ENCODE peak calls at places on chromosomes 12 and 14, in seven cellular contexts. One of them, this sample, is unnamed.

GRCh38 chr14:76419399-76419798 is 43.5 kb downstream of the ESRRB start:
- DNase-seq in neuronal stem cell: no peak
- DNase-seq in trophoblast cell: no peak
- DNase-seq in IMR-90: no peak
- DNase-seq in mesendoderm: no peak
- DNase-seq in H1: no peak
- DNase-seq in H9: no peak
- DNase-seq in this sample: no peak

GRCh38 chr14:61477845-61478438 is 156.6 kb downstream of the PRKCH start:
- DNase-seq in neuronal stem cell: no peak
- DNase-seq in trophoblast cell: no peak
- DNase-seq in IMR-90: peak
- DNase-seq in mesendoderm: no peak
- DNase-seq in H1: no peak
- DNase-seq in H9: no peak
- DNase-seq in this sample: peak

GRCh38 chr12:28313631-28314030 is 123.4 kb downstream of the CCDC91 start:
- DNase-seq in neuronal stem cell: no peak
- DNase-seq in trophoblast cell: peak
- DNase-seq in IMR-90: peak
- DNase-seq in mesendoderm: no peak
- DNase-seq in H1: no peak
- DNase-seq in H9: no peak
- DNase-seq in this sample: peak

GRCh38 chr12:19208456-19208855 is 78.9 kb downstream of the PLEKHA5 start:
- DNase-seq in neuronal stem cell: no peak
- DNase-seq in trophoblast cell: no peak
- DNase-seq in IMR-90: peak
- DNase-seq in mesendoderm: no peak
- DNase-seq in H1: no peak
- DNase-seq in H9: no peak
- DNase-seq in this sample: no peak

GRCh38 chr12:121495746-121496145 is 85.1 kb downstream of the KDM2B start:
- DNase-seq in neuronal stem cell: no peak
- DNase-seq in trophoblast cell: no peak
- DNase-seq in IMR-90: no peak
- DNase-seq in mesendoderm: no peak
- DNase-seq in H1: no peak
- DNase-seq in H9: no peak
- DNase-seq in this sample: no peak

GRCh38 chr14:105059035-105059916 is 6.0 kb downstream of the GPR132 start:
- DNase-seq in neuronal stem cell: no peak
- DNase-seq in trophoblast cell: peak
- DNase-seq in IMR-90: no peak
- DNase-seq in mesendoderm: peak
- DNase-seq in H1: peak
- DNase-seq in H9: peak
- DNase-seq in this sample: no peak

GRCh38 chr14:105273062-105273461 is 24.7 kb downstream of the BTBD6 start:
- DNase-seq in neuronal stem cell: no peak
- DNase-seq in trophoblast cell: peak
- DNase-seq in IMR-90: no peak
- DNase-seq in mesendoderm: no peak
- DNase-seq in H1: no peak
- DNase-seq in H9: peak
- DNase-seq in this sample: no peak

GRCh38 chr12:124094733-124095132 is 121.7 kb downstream of the ZNF664 start:
- DNase-seq in neuronal stem cell: no peak
- DNase-seq in trophoblast cell: no peak
- DNase-seq in IMR-90: no peak
- DNase-seq in mesendoderm: no peak
- DNase-seq in H1: no peak
- DNase-seq in H9: no peak
- DNase-seq in this sample: no peak

GRCh38 chr14:100841445-100842403 is 15.8 kb downstream of the MEG3 start:
- DNase-seq in neuronal stem cell: no peak
- DNase-seq in trophoblast cell: no peak
- DNase-seq in IMR-90: no peak
- DNase-seq in mesendoderm: no peak
- DNase-seq in H1: no peak
- DNase-seq in H9: no peak
- DNase-seq in this sample: no peak

GRCh38 chr12:89087876-89088275 is 264.4 kb downstream of the DUSP6 start:
- DNase-seq in neuronal stem cell: peak
- DNase-seq in trophoblast cell: peak
- DNase-seq in IMR-90: no peak
- DNase-seq in mesendoderm: peak
- DNase-seq in H1: no peak
- DNase-seq in H9: peak
- DNase-seq in this sample: no peak

GRCh38 chr14:86221755-86222154 is 691.8 kb downstream of the FLRT2 start:
- DNase-seq in neuronal stem cell: no peak
- DNase-seq in trophoblast cell: no peak
- DNase-seq in IMR-90: peak
- DNase-seq in mesendoderm: peak
- DNase-seq in H1: no peak
- DNase-seq in H9: no peak
- DNase-seq in this sample: peak

GRCh38 chr12:110857528-110857927 is 10.7 kb downstream of the CCDC63 start:
- DNase-seq in neuronal stem cell: no peak
- DNase-seq in trophoblast cell: no peak
- DNase-seq in IMR-90: no peak
- DNase-seq in mesendoderm: no peak
- DNase-seq in H1: no peak
- DNase-seq in H9: no peak
- DNase-seq in this sample: no peak
- H3K4ac ChIP-seq in neuronal stem cell: no peak
- H3K4ac ChIP-seq in trophoblast cell: no peak
- H3K4ac ChIP-seq in IMR-90: no peak
- H3K4ac ChIP-seq in mesendoderm: no peak
- H3K4ac ChIP-seq in H1: no peak
- H3K4ac ChIP-seq in H9: no peak
- H3K4ac ChIP-seq in this sample: no peak

DNA sequence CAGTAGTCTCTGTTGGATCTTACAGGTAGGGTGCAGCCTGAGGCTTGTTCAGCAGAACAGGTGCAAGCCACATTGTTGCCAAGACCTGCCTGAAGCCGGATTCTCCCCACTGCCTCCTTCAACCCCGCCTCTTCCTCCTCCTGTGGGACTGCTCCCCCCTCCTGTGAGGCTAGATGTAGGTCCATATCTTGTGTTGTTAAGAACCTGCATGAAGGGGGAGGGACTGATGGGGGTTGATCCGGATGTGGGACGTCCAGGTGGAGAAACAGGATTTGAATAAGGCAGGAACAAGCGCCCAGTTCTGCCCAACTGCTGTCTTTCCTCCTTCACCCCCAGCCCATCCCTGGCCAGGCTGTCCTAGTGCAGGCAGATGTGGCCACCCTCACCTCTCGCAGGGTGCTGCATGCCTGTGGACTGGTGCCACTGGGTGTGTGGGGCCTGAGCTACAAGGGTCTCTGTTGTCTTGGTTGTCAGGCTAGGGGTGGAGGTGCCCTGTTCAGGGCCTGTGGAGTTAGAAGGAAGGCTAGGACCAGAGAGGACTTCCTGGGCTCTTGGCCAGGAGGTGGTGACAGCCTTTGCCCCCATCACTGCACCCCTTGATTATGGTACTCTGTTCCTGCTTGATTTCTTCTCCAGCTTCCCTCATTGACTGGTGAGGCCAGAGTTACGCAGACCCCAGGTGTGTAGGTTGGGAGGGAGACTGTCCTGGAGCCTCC is 1.4 kb downstream of the NR4A1 start:
- DNase-seq in neuronal stem cell: no peak
- DNase-seq in trophoblast cell: peak
- DNase-seq in IMR-90: peak
- DNase-seq in mesendoderm: peak
- DNase-seq in H1: no peak
- DNase-seq in H9: peak
- DNase-seq in this sample: no peak
- H3K27ac ChIP-seq in neuronal stem cell: no peak
- H3K27ac ChIP-seq in trophoblast cell: no peak
- H3K27ac ChIP-seq in IMR-90: peak
- H3K27ac ChIP-seq in mesendoderm: no peak
- H3K27ac ChIP-seq in H1: no peak
- H3K27ac ChIP-seq in H9: no peak
- H3K27ac ChIP-seq in this sample: no peak

DNA sequence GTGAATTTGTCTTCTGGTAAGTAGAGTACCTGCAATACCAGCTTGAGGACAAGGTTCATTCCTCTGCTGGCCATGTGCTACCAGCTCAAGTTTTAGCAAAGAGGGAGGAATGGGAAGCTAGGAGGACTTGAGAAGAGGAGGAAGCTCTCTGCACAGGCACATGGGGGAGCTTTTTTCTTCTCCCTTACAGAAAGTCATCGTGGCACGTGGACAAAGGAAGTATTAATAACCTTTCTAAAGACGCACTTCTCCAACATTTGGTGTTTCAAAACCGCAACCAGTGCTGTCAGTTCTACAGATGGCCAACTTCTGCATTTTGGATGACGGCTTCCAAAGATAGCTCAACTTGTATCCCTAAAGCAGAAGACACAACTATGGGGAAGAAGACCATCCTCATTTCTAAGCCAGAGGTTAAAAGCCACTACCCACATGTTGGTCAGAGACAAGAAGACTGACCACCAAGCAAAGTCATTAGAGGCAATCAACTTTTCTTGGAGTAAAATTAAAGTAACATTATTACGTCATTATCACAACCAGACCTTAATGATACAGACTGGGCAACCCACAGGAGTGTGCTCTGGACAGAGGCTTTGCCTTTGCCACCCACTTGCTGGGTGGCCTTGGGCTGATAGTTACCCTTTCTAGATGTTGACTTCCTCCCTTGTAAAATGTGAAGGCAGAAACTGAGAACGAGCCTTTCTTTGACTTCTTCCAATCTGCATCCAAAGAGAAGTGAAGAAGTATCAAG is 12.3 kb upstream of the TMED10 start:
- DNase-seq in neuronal stem cell: no peak
- DNase-seq in trophoblast cell: peak
- DNase-seq in IMR-90: no peak
- DNase-seq in mesendoderm: no peak
- DNase-seq in H1: no peak
- DNase-seq in H9: no peak
- DNase-seq in this sample: no peak
- H3K23ac ChIP-seq in neuronal stem cell: no peak
- H3K23ac ChIP-seq in trophoblast cell: no peak
- H3K23ac ChIP-seq in IMR-90: no peak
- H3K23ac ChIP-seq in mesendoderm: no peak
- H3K23ac ChIP-seq in H1: no peak
- H3K23ac ChIP-seq in H9: no peak
- H3K23ac ChIP-seq in this sample: no peak

GRCh38 chr12:93387780-93388179 is 10.1 kb downstream of the NUDT4 start:
- DNase-seq in neuronal stem cell: no peak
- DNase-seq in trophoblast cell: no peak
- DNase-seq in IMR-90: peak
- DNase-seq in mesendoderm: no peak
- DNase-seq in H1: no peak
- DNase-seq in H9: no peak
- DNase-seq in this sample: peak
- H3K4ac ChIP-seq in neuronal stem cell: no peak
- H3K4ac ChIP-seq in trophoblast cell: peak
- H3K4ac ChIP-seq in IMR-90: peak
- H3K4ac ChIP-seq in mesendoderm: no peak
- H3K4ac ChIP-seq in H1: no peak
- H3K4ac ChIP-seq in H9: no peak
- H3K4ac ChIP-seq in this sample: no peak

GRCh38 chr14:72619881-72620280 is 274.0 kb downstream of the DPF3 start:
- DNase-seq in neuronal stem cell: no peak
- DNase-seq in trophoblast cell: no peak
- DNase-seq in IMR-90: no peak
- DNase-seq in mesendoderm: no peak
- DNase-seq in H1: peak
- DNase-seq in H9: no peak
- DNase-seq in this sample: no peak
- H3K27ac ChIP-seq in neuronal stem cell: no peak
- H3K27ac ChIP-seq in trophoblast cell: no peak
- H3K27ac ChIP-seq in IMR-90: no peak
- H3K27ac ChIP-seq in mesendoderm: no peak
- H3K27ac ChIP-seq in H1: no peak
- H3K27ac ChIP-seq in H9: no peak
- H3K27ac ChIP-seq in this sample: no peak

DNA sequence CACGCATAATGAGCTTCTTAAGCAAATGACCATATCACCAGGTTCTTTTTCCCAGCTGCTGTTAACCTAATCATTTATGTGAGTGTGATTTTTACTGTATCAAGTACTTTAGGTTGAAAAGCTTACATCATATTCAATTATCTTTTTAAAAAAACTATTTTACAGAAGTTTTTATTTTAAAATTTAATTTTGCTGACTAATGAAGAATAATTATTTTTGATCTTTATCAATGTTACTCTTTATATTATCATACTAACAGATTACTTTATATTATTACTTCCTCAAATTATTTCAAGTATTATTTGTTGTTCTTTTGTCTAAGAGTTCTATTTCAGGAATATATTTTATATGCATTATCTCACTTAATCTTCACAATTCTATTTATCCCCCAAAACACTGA is 236.3 kb downstream of the CPNE8 start:
- DNase-seq in neuronal stem cell: no peak
- DNase-seq in trophoblast cell: no peak
- DNase-seq in IMR-90: no peak
- DNase-seq in mesendoderm: no peak
- DNase-seq in H1: no peak
- DNase-seq in H9: no peak
- DNase-seq in this sample: no peak
- H3K23ac ChIP-seq in neuronal stem cell: no peak
- H3K23ac ChIP-seq in trophoblast cell: no peak
- H3K23ac ChIP-seq in IMR-90: no peak
- H3K23ac ChIP-seq in mesendoderm: no peak
- H3K23ac ChIP-seq in H1: no peak
- H3K23ac ChIP-seq in H9: no peak
- H3K23ac ChIP-seq in this sample: no peak

GRCh38 chr14:78104130-78104529 is 66.0 kb upstream of the NRXN3 start:
- DNase-seq in neuronal stem cell: no peak
- DNase-seq in trophoblast cell: no peak
- DNase-seq in IMR-90: no peak
- DNase-seq in mesendoderm: no peak
- DNase-seq in H1: no peak
- DNase-seq in H9: no peak
- DNase-seq in this sample: no peak

GRCh38 chr14:78104655-78105054 is 65.5 kb upstream of the NRXN3 start:
- DNase-seq in neuronal stem cell: no peak
- DNase-seq in trophoblast cell: no peak
- DNase-seq in IMR-90: no peak
- DNase-seq in mesendoderm: no peak
- DNase-seq in H1: no peak
- DNase-seq in H9: no peak
- DNase-seq in this sample: no peak

DNA sequence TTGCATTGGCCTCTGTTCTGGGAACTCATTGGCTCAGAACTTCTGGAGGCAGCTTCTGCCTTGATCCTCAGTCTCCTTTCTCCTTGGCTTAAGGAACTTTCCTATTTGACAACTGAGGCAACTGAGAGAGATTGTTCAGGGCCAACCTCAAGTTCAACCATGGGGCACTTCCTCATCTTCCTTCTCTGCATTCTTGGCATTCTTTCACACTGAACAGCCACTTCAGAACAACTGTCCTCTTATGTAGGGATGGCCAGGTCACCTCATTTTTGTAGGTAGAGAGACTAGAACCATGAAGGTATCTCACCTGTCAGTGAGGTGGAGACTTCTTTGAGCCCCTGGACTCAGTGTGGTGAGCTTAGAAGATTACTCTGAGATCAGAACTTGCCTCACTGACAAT is 63.0 kb upstream of the NRXN3 start:
- DNase-seq in neuronal stem cell: no peak
- DNase-seq in trophoblast cell: no peak
- DNase-seq in IMR-90: no peak
- DNase-seq in mesendoderm: peak
- DNase-seq in H1: no peak
- DNase-seq in H9: no peak
- DNase-seq in this sample: no peak
- H3K4ac ChIP-seq in neuronal stem cell: no peak
- H3K4ac ChIP-seq in trophoblast cell: no peak
- H3K4ac ChIP-seq in IMR-90: no peak
- H3K4ac ChIP-seq in mesendoderm: no peak
- H3K4ac ChIP-seq in H1: no peak
- H3K4ac ChIP-seq in H9: no peak
- H3K4ac ChIP-seq in this sample: no peak

This sample was measured in mesenchymal stem cell.